ENCODE peak calls at places on chromosome 1, in six cellular contexts. One of them, this sample, is unnamed.

GRCh38 chr1:94737124-94737998 is 82.8 kb upstream of the SLC44A3 start:
- DNase-seq in CD8-positive, alpha-beta memory T cell: no peak
- DNase-seq in HS-27A: no peak
- DNase-seq in choroid plexus epithelial cell: peak
- DNase-seq in T-helper 9 cell: no peak
- DNase-seq in stimulated activated CD4-positive, alpha-beta T cell treated with anti-CD3 and anti-CD28 coated beads, Interleukin-1b, Interleukin-23, amount 100 ng/mL, for 24 hours: no peak
- DNase-seq in this sample: no peak

GRCh38 chr1:114588196-114588689 is 6.8 kb upstream of the BCAS2 start:
- DNase-seq in CD8-positive, alpha-beta memory T cell: no peak
- DNase-seq in HS-27A: no peak
- DNase-seq in choroid plexus epithelial cell: no peak
- DNase-seq in T-helper 9 cell: no peak
- DNase-seq in stimulated activated CD4-positive, alpha-beta T cell treated with anti-CD3 and anti-CD28 coated beads, Interleukin-1b, Interleukin-23, amount 100 ng/mL, for 24 hours: no peak
- DNase-seq in this sample: no peak

GRCh38 chr1:231139125-231139649 is 22.7 kb upstream of the TRIM67 start:
- DNase-seq in CD8-positive, alpha-beta memory T cell: no peak
- DNase-seq in HS-27A: peak
- DNase-seq in choroid plexus epithelial cell: peak
- DNase-seq in T-helper 9 cell: no peak
- DNase-seq in stimulated activated CD4-positive, alpha-beta T cell treated with anti-CD3 and anti-CD28 coated beads, Interleukin-1b, Interleukin-23, amount 100 ng/mL, for 24 hours: no peak
- DNase-seq in this sample: peak

GRCh38 chr1:97004054-97004453 is 282.5 kb downstream of the PTBP2 start:
- DNase-seq in CD8-positive, alpha-beta memory T cell: no peak
- DNase-seq in HS-27A: no peak
- DNase-seq in choroid plexus epithelial cell: peak
- DNase-seq in T-helper 9 cell: no peak
- DNase-seq in stimulated activated CD4-positive, alpha-beta T cell treated with anti-CD3 and anti-CD28 coated beads, Interleukin-1b, Interleukin-23, amount 100 ng/mL, for 24 hours: no peak
- DNase-seq in this sample: peak

GRCh38 chr1:76035053-76035452 is 39.5 kb upstream of the ST6GALNAC3 start:
- DNase-seq in CD8-positive, alpha-beta memory T cell: no peak
- DNase-seq in HS-27A: no peak
- DNase-seq in choroid plexus epithelial cell: no peak
- DNase-seq in T-helper 9 cell: no peak
- DNase-seq in stimulated activated CD4-positive, alpha-beta T cell treated with anti-CD3 and anti-CD28 coated beads, Interleukin-1b, Interleukin-23, amount 100 ng/mL, for 24 hours: no peak
- DNase-seq in this sample: no peak

GRCh38 chr1:60068393-60069045 is 5.1 kb downstream of the C1orf87 start:
- DNase-seq in CD8-positive, alpha-beta memory T cell: no peak
- DNase-seq in HS-27A: no peak
- DNase-seq in choroid plexus epithelial cell: peak
- DNase-seq in T-helper 9 cell: no peak
- DNase-seq in stimulated activated CD4-positive, alpha-beta T cell treated with anti-CD3 and anti-CD28 coated beads, Interleukin-1b, Interleukin-23, amount 100 ng/mL, for 24 hours: no peak
- DNase-seq in this sample: peak

GRCh38 chr1:87595384-87595781 is 266.7 kb downstream of the LMO4 start:
- DNase-seq in CD8-positive, alpha-beta memory T cell: no peak
- DNase-seq in HS-27A: no peak
- DNase-seq in choroid plexus epithelial cell: no peak
- DNase-seq in T-helper 9 cell: no peak
- DNase-seq in stimulated activated CD4-positive, alpha-beta T cell treated with anti-CD3 and anti-CD28 coated beads, Interleukin-1b, Interleukin-23, amount 100 ng/mL, for 24 hours: no peak
- DNase-seq in this sample: no peak

GRCh38 chr1:210689741-210690635 is 361.3 kb downstream of the HHAT start:
- DNase-seq in CD8-positive, alpha-beta memory T cell: no peak
- DNase-seq in HS-27A: no peak
- DNase-seq in choroid plexus epithelial cell: no peak
- DNase-seq in T-helper 9 cell: no peak
- DNase-seq in stimulated activated CD4-positive, alpha-beta T cell treated with anti-CD3 and anti-CD28 coated beads, Interleukin-1b, Interleukin-23, amount 100 ng/mL, for 24 hours: no peak
- DNase-seq in this sample: peak

GRCh38 chr1:228279011-228279721 is 71.3 kb downstream of the OBSCN start:
- DNase-seq in CD8-positive, alpha-beta memory T cell: no peak
- DNase-seq in HS-27A: no peak
- DNase-seq in choroid plexus epithelial cell: no peak
- DNase-seq in T-helper 9 cell: no peak
- DNase-seq in stimulated activated CD4-positive, alpha-beta T cell treated with anti-CD3 and anti-CD28 coated beads, Interleukin-1b, Interleukin-23, amount 100 ng/mL, for 24 hours: no peak
- DNase-seq in this sample: no peak

GRCh38 chr1:160129046-160129445 is 13.5 kb downstream of the ATP1A2 start:
- DNase-seq in CD8-positive, alpha-beta memory T cell: no peak
- DNase-seq in HS-27A: no peak
- DNase-seq in choroid plexus epithelial cell: peak
- DNase-seq in T-helper 9 cell: no peak
- DNase-seq in stimulated activated CD4-positive, alpha-beta T cell treated with anti-CD3 and anti-CD28 coated beads, Interleukin-1b, Interleukin-23, amount 100 ng/mL, for 24 hours: no peak
- DNase-seq in this sample: no peak

GRCh38 chr1:6128276-6129081 is 51.6 kb downstream of the CHD5 start:
- DNase-seq in CD8-positive, alpha-beta memory T cell: no peak
- DNase-seq in HS-27A: no peak
- DNase-seq in choroid plexus epithelial cell: no peak
- DNase-seq in T-helper 9 cell: no peak
- DNase-seq in stimulated activated CD4-positive, alpha-beta T cell treated with anti-CD3 and anti-CD28 coated beads, Interleukin-1b, Interleukin-23, amount 100 ng/mL, for 24 hours: no peak
- DNase-seq in this sample: no peak

GRCh38 chr1:203932559-203932958 is 71.2 kb downstream of the SNRPE start:
- DNase-seq in CD8-positive, alpha-beta memory T cell: no peak
- DNase-seq in HS-27A: no peak
- DNase-seq in choroid plexus epithelial cell: no peak
- DNase-seq in T-helper 9 cell: no peak
- DNase-seq in stimulated activated CD4-positive, alpha-beta T cell treated with anti-CD3 and anti-CD28 coated beads, Interleukin-1b, Interleukin-23, amount 100 ng/mL, for 24 hours: no peak
- DNase-seq in this sample: no peak

GRCh38 chr1:167474191-167474641 is 44.1 kb downstream of the CD247 start:
- DNase-seq in CD8-positive, alpha-beta memory T cell: no peak
- DNase-seq in HS-27A: no peak
- DNase-seq in choroid plexus epithelial cell: no peak
- DNase-seq in T-helper 9 cell: peak
- DNase-seq in stimulated activated CD4-positive, alpha-beta T cell treated with anti-CD3 and anti-CD28 coated beads, Interleukin-1b, Interleukin-23, amount 100 ng/mL, for 24 hours: no peak
- DNase-seq in this sample: no peak

GRCh38 chr1:233172201-233172600 is 123.3 kb downstream of the PCNX2 start:
- DNase-seq in CD8-positive, alpha-beta memory T cell: no peak
- DNase-seq in HS-27A: no peak
- DNase-seq in choroid plexus epithelial cell: peak
- DNase-seq in T-helper 9 cell: no peak
- DNase-seq in stimulated activated CD4-positive, alpha-beta T cell treated with anti-CD3 and anti-CD28 coated beads, Interleukin-1b, Interleukin-23, amount 100 ng/mL, for 24 hours: no peak
- DNase-seq in this sample: peak

GRCh38 chr1:191839891-191840290 is 318.4 kb upstream of the RGS18 start:
- DNase-seq in CD8-positive, alpha-beta memory T cell: no peak
- DNase-seq in HS-27A: no peak
- DNase-seq in choroid plexus epithelial cell: peak
- DNase-seq in T-helper 9 cell: no peak
- DNase-seq in stimulated activated CD4-positive, alpha-beta T cell treated with anti-CD3 and anti-CD28 coated beads, Interleukin-1b, Interleukin-23, amount 100 ng/mL, for 24 hours: no peak
- DNase-seq in this sample: peak

GRCh38 chr1:103284270-103284669 is 175.9 kb upstream of the COL11A1 start:
- DNase-seq in CD8-positive, alpha-beta memory T cell: no peak
- DNase-seq in HS-27A: no peak
- DNase-seq in choroid plexus epithelial cell: peak
- DNase-seq in T-helper 9 cell: no peak
- DNase-seq in stimulated activated CD4-positive, alpha-beta T cell treated with anti-CD3 and anti-CD28 coated beads, Interleukin-1b, Interleukin-23, amount 100 ng/mL, for 24 hours: no peak
- DNase-seq in this sample: peak

GRCh38 chr1:48619529-48619928 is 147.5 kb upstream of the SPATA6 start:
- DNase-seq in CD8-positive, alpha-beta memory T cell: no peak
- DNase-seq in HS-27A: no peak
- DNase-seq in choroid plexus epithelial cell: no peak
- DNase-seq in T-helper 9 cell: no peak
- DNase-seq in stimulated activated CD4-positive, alpha-beta T cell treated with anti-CD3 and anti-CD28 coated beads, Interleukin-1b, Interleukin-23, amount 100 ng/mL, for 24 hours: no peak
- DNase-seq in this sample: no peak

GRCh38 chr1:32470991-32471694 is 6.3 kb downstream of the ZBTB8B start:
- DNase-seq in CD8-positive, alpha-beta memory T cell: no peak
- DNase-seq in HS-27A: no peak
- DNase-seq in choroid plexus epithelial cell: no peak
- DNase-seq in T-helper 9 cell: no peak
- DNase-seq in stimulated activated CD4-positive, alpha-beta T cell treated with anti-CD3 and anti-CD28 coated beads, Interleukin-1b, Interleukin-23, amount 100 ng/mL, for 24 hours: no peak
- DNase-seq in this sample: no peak

GRCh38 chr1:193539731-193540459 is 353.5 kb upstream of the B3GALT2 start:
- DNase-seq in CD8-positive, alpha-beta memory T cell: no peak
- DNase-seq in HS-27A: no peak
- DNase-seq in choroid plexus epithelial cell: no peak
- DNase-seq in T-helper 9 cell: no peak
- DNase-seq in stimulated activated CD4-positive, alpha-beta T cell treated with anti-CD3 and anti-CD28 coated beads, Interleukin-1b, Interleukin-23, amount 100 ng/mL, for 24 hours: no peak
- DNase-seq in this sample: no peak

GRCh38 chr1:183733610-183734219 is 71.2 kb upstream of the RGL1 start:
- DNase-seq in CD8-positive, alpha-beta memory T cell: no peak
- DNase-seq in HS-27A: no peak
- DNase-seq in choroid plexus epithelial cell: peak
- DNase-seq in T-helper 9 cell: no peak
- DNase-seq in stimulated activated CD4-positive, alpha-beta T cell treated with anti-CD3 and anti-CD28 coated beads, Interleukin-1b, Interleukin-23, amount 100 ng/mL, for 24 hours: no peak
- DNase-seq in this sample: no peak

GRCh38 chr1:107434379-107434728 is 293.5 kb downstream of the NTNG1 start:
- DNase-seq in CD8-positive, alpha-beta memory T cell: no peak
- DNase-seq in HS-27A: no peak
- DNase-seq in choroid plexus epithelial cell: no peak
- DNase-seq in T-helper 9 cell: no peak
- DNase-seq in stimulated activated CD4-positive, alpha-beta T cell treated with anti-CD3 and anti-CD28 coated beads, Interleukin-1b, Interleukin-23, amount 100 ng/mL, for 24 hours: no peak
- DNase-seq in this sample: no peak

GRCh38 chr1:241998950-241999495 is at the start of gene MAP1LC3C:
- DNase-seq in CD8-positive, alpha-beta memory T cell: no peak
- DNase-seq in HS-27A: no peak
- DNase-seq in choroid plexus epithelial cell: no peak
- DNase-seq in T-helper 9 cell: no peak
- DNase-seq in stimulated activated CD4-positive, alpha-beta T cell treated with anti-CD3 and anti-CD28 coated beads, Interleukin-1b, Interleukin-23, amount 100 ng/mL, for 24 hours: no peak
- DNase-seq in this sample: no peak

GRCh38 chr1:217311766-217312165 is 319.1 kb downstream of the GPATCH2 start:
- DNase-seq in CD8-positive, alpha-beta memory T cell: no peak
- DNase-seq in HS-27A: no peak
- DNase-seq in choroid plexus epithelial cell: peak
- DNase-seq in T-helper 9 cell: no peak
- DNase-seq in stimulated activated CD4-positive, alpha-beta T cell treated with anti-CD3 and anti-CD28 coated beads, Interleukin-1b, Interleukin-23, amount 100 ng/mL, for 24 hours: no peak
- DNase-seq in this sample: peak

GRCh38 chr1:208054485-208054884 is 143.6 kb upstream of the CD34 start:
- DNase-seq in CD8-positive, alpha-beta memory T cell: no peak
- DNase-seq in HS-27A: no peak
- DNase-seq in choroid plexus epithelial cell: no peak
- DNase-seq in T-helper 9 cell: no peak
- DNase-seq in stimulated activated CD4-positive, alpha-beta T cell treated with anti-CD3 and anti-CD28 coated beads, Interleukin-1b, Interleukin-23, amount 100 ng/mL, for 24 hours: no peak
- DNase-seq in this sample: peak

GRCh38 chr1:151049458-151049857 is 1.9 kb downstream of the C1orf56 start:
- DNase-seq in CD8-positive, alpha-beta memory T cell: no peak
- DNase-seq in HS-27A: no peak
- DNase-seq in choroid plexus epithelial cell: no peak
- DNase-seq in T-helper 9 cell: no peak
- DNase-seq in stimulated activated CD4-positive, alpha-beta T cell treated with anti-CD3 and anti-CD28 coated beads, Interleukin-1b, Interleukin-23, amount 100 ng/mL, for 24 hours: no peak
- DNase-seq in this sample: no peak

GRCh38 chr1:87636198-87636892 is 307.7 kb downstream of the LMO4 start:
- DNase-seq in CD8-positive, alpha-beta memory T cell: no peak
- DNase-seq in HS-27A: no peak
- DNase-seq in choroid plexus epithelial cell: no peak
- DNase-seq in T-helper 9 cell: no peak
- DNase-seq in stimulated activated CD4-positive, alpha-beta T cell treated with anti-CD3 and anti-CD28 coated beads, Interleukin-1b, Interleukin-23, amount 100 ng/mL, for 24 hours: no peak
- DNase-seq in this sample: no peak

GRCh38 chr1:231856426-231856825 is 229.8 kb downstream of the DISC1 start:
- DNase-seq in CD8-positive, alpha-beta memory T cell: no peak
- DNase-seq in HS-27A: no peak
- DNase-seq in choroid plexus epithelial cell: no peak
- DNase-seq in T-helper 9 cell: no peak
- DNase-seq in stimulated activated CD4-positive, alpha-beta T cell treated with anti-CD3 and anti-CD28 coated beads, Interleukin-1b, Interleukin-23, amount 100 ng/mL, for 24 hours: no peak
- DNase-seq in this sample: no peak

GRCh38 chr1:9289090-9289534 is 3.6 kb upstream of the SPSB1 start:
- DNase-seq in CD8-positive, alpha-beta memory T cell: peak
- DNase-seq in HS-27A: no peak
- DNase-seq in choroid plexus epithelial cell: peak
- DNase-seq in T-helper 9 cell: peak
- DNase-seq in stimulated activated CD4-positive, alpha-beta T cell treated with anti-CD3 and anti-CD28 coated beads, Interleukin-1b, Interleukin-23, amount 100 ng/mL, for 24 hours: peak
- DNase-seq in this sample: peak

GRCh38 chr1:179228783-179229213 is 679 bp downstream of the ABL2 start:
- DNase-seq in CD8-positive, alpha-beta memory T cell: peak
- DNase-seq in HS-27A: no peak
- DNase-seq in choroid plexus epithelial cell: no peak
- DNase-seq in T-helper 9 cell: peak
- DNase-seq in stimulated activated CD4-positive, alpha-beta T cell treated with anti-CD3 and anti-CD28 coated beads, Interleukin-1b, Interleukin-23, amount 100 ng/mL, for 24 hours: peak
- DNase-seq in this sample: no peak

GRCh38 chr1:77847621-77848080 is 40.8 kb upstream of the NEXN start:
- DNase-seq in CD8-positive, alpha-beta memory T cell: no peak
- DNase-seq in HS-27A: no peak
- DNase-seq in choroid plexus epithelial cell: no peak
- DNase-seq in T-helper 9 cell: no peak
- DNase-seq in stimulated activated CD4-positive, alpha-beta T cell treated with anti-CD3 and anti-CD28 coated beads, Interleukin-1b, Interleukin-23, amount 100 ng/mL, for 24 hours: no peak
- DNase-seq in this sample: no peak

GRCh38 chr1:209428241-209428921 is 155.1 kb upstream of the CAMK1G start:
- DNase-seq in CD8-positive, alpha-beta memory T cell: no peak
- DNase-seq in HS-27A: no peak
- DNase-seq in choroid plexus epithelial cell: no peak
- DNase-seq in T-helper 9 cell: no peak
- DNase-seq in stimulated activated CD4-positive, alpha-beta T cell treated with anti-CD3 and anti-CD28 coated beads, Interleukin-1b, Interleukin-23, amount 100 ng/mL, for 24 hours: no peak
- DNase-seq in this sample: no peak

GRCh38 chr1:63813829-63814277 is 40.0 kb downstream of the ROR1 start:
- DNase-seq in CD8-positive, alpha-beta memory T cell: no peak
- DNase-seq in HS-27A: no peak
- DNase-seq in choroid plexus epithelial cell: peak
- DNase-seq in T-helper 9 cell: no peak
- DNase-seq in stimulated activated CD4-positive, alpha-beta T cell treated with anti-CD3 and anti-CD28 coated beads, Interleukin-1b, Interleukin-23, amount 100 ng/mL, for 24 hours: no peak
- DNase-seq in this sample: peak